ENCODE peak calls at places on chromosome 1, in nine cellular contexts. T, R, N, J, G, U, E, C and D are unnamed samples.

GRCh38 chr1:153395776-153396175 is 4.9 kb upstream of the S100A8 start:
- DNase-seq in E (no peak), J (no peak), U (no peak), T (no peak), R (no peak), N (no peak), G (no peak), C (no peak), D (no peak)

GRCh38 chr1:8107897-8108296 is 81.8 kb upstream of the ERRFI1 start:
- DNase-seq in T (no peak), N (no peak), G (no peak), E (no peak), U (no peak), R (no peak), C (no peak), J (no peak), D (no peak)

GRCh38 chr1:8122160-8122476 is 96.0 kb upstream of the ERRFI1 start:
- DNase-seq in T (no peak), J (no peak), G (no peak), C (no peak), R (peak), E (peak), N (peak), U (peak), D (no peak)

GRCh38 chr1:12409676-12410075 is 179.8 kb downstream of the VPS13D start:
- DNase-seq in C (no peak), U (no peak), R (no peak), J (no peak), G (no peak), T (no peak), E (no peak), N (peak), D (no peak)

GRCh38 chr1:49060766-49061165 is 284.1 kb upstream of the BEND5 start:
- DNase-seq in C (no peak), J (no peak), U (peak), G (no peak), E (no peak), R (no peak), N (no peak), T (no peak), D (no peak)

GRCh38 chr1:31755850-31756492 is 8.2 kb downstream of the ADGRB2 start:
- DNase-seq in E (no peak), J (no peak), N (no peak), R (no peak), T (no peak), U (no peak), G (no peak), C (no peak), D (no peak)

GRCh38 chr1:92747735-92748134 is 37.2 kb downstream of the EVI5 start:
- DNase-seq in U (peak), R (peak), E (peak), J (no peak), C (no peak), N (no peak), T (no peak), G (no peak), D (no peak)

GRCh38 chr1:234871710-234872262 is 256.9 kb downstream of the TOMM20 start:
- DNase-seq in R (no peak), J (no peak), E (peak), N (peak), G (no peak), T (peak), C (no peak), U (peak), D (no peak)

GRCh38 chr1:200041337-200042118 is 14.0 kb downstream of the NR5A2 start:
- DNase-seq in C (no peak), J (no peak), E (no peak), N (no peak), G (no peak), R (no peak), T (peak), U (no peak), D (no peak)

GRCh38 chr1:74426208-74426932 is 86.0 kb downstream of the LRRC53 start:
- DNase-seq in E (peak), R (no peak), J (no peak), C (no peak), U (no peak), G (no peak), N (no peak), T (no peak), D (no peak)

GRCh38 chr1:66003690-66004089 is 211.0 kb downstream of the PDE4B start:
- DNase-seq in R (no peak), U (no peak), N (no peak), E (no peak), T (no peak), J (no peak), C (no peak), G (no peak), D (no peak)

GRCh38 chr1:39326836-39327235 is 122.3 kb downstream of the MACF1 start:
- DNase-seq in R (no peak), N (no peak), J (no peak), T (no peak), G (no peak), C (no peak), U (peak), E (peak), D (no peak)

GRCh38 chr1:1924378-1924777 is 5.3 kb upstream of the TMEM52 start:
- DNase-seq in C (no peak), E (no peak), U (no peak), N (no peak), G (no peak), T (peak), R (no peak), J (no peak), D (no peak)

GRCh38 chr1:230425252-230426061 is 675 bp downstream of the PGBD5 start:
- DNase-seq in J (no peak), N (no peak), E (no peak), U (no peak), T (peak), G (no peak), C (no peak), R (no peak), D (no peak)

GRCh38 chr1:22814176-22815042 is 103.8 kb downstream of the EPHB2 start:
- DNase-seq in R (no peak), E (no peak), J (no peak), G (peak), N (no peak), T (no peak), U (no peak), C (no peak), D (peak)

GRCh38 chr1:151653397-151653796 is 41.5 kb downstream of the SNX27 start:
- DNase-seq in E (peak), J (no peak), G (peak), N (peak), T (no peak), R (no peak), C (no peak), U (peak), D (no peak)

GRCh38 chr1:185155600-185156320 is 993 bp downstream of the TRMT1L start:
- DNase-seq in N (peak), E (peak), T (peak), J (no peak), U (peak), C (no peak), G (peak), R (no peak), D (no peak)

GRCh38 chr1:177571485-177572076 is 398.3 kb downstream of the SEC16B start:
- DNase-seq in N (no peak), R (no peak), J (no peak), G (peak), T (no peak), C (no peak), E (no peak), U (peak), D (no peak)

GRCh38 chr1:53325326-53326087 is 2.4 kb downstream of the LRP8 start:
- DNase-seq in G (no peak), J (no peak), E (no peak), N (no peak), C (no peak), T (no peak), R (no peak), U (no peak), D (no peak)

GRCh38 chr1:117695796-117696505 is 90.1 kb downstream of the TENT5C start:
- DNase-seq in G (peak), E (peak), R (no peak), C (no peak), J (no peak), T (no peak), N (peak), U (peak), D (no peak)

GRCh38 chr1:111141803-111142202 is 1.8 kb downstream of the CEPT1 start:
- DNase-seq in R (peak), C (no peak), U (no peak), G (no peak), N (no peak), T (no peak), J (no peak), E (no peak), D (no peak)

GRCh38 chr1:111139956-111140679 is at the start of the genes CEPT1 and DRAM2:
- DNase-seq in T (peak), J (peak), N (peak), C (peak), R (peak), E (peak), U (peak), G (peak), D (peak)

GRCh38 chr1:111142358-111142975 is 2.4 kb downstream of the CEPT1 start:
- DNase-seq in G (no peak), E (no peak), R (no peak), T (peak), N (no peak), C (no peak), J (no peak), U (no peak), D (no peak)

GRCh38 chr1:111140680-111140967 is 601 bp downstream of the CEPT1 start:
- DNase-seq in U (peak), G (peak), C (peak), E (peak), T (peak), R (peak), N (peak), J (no peak), D (no peak)

DNA sequence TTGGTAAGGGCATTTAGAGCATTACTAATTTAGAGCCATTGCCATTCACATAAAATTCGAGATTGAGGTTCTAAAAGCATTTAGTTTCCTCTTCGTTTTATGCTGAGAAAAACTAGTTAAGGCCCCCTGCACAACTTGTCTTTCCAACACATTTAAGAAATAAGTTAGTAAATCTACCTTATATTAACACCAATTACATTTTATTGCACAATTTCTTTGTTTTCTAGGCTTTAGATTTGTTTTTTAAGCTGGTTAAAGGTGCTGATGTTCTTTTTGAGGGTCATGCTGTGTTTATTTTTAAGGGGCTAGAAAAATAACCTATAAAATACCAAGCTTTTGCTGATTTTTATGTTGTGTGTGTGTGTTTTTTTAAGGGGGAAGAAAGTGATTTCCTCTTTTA is 1.2 kb downstream of the CEPT1 start:
- DNase-seq in E (no peak), R (no peak), T (no peak), U (no peak), J (no peak), G (no peak), C (no peak), N (no peak), D (no peak)
- H3K4me3 ChIP-seq in E (peak), R (peak), T (peak), U (peak), J (peak), G (peak), C (peak), N (peak), D (peak)

GRCh38 chr1:10824821-10825540 is 28.5 kb upstream of the CASZ1 start:
- DNase-seq in T (no peak), C (peak), J (no peak), R (no peak), U (peak), N (peak), G (peak), E (peak), D (no peak)
- TF ChIP-seq CTCF in T (no peak), C (no peak), J (no peak), R (no peak), U (no peak), N (no peak), G (no peak), E (no peak), D (no peak)

GRCh38 chr1:156707027-156707426 is 1.6 kb upstream of the CRABP2 start:
- DNase-seq in R (no peak), G (no peak), J (no peak), C (no peak), U (no peak), E (no peak), N (no peak), T (no peak), D (no peak)
- H3K4me3 ChIP-seq in R (no peak), G (peak), J (peak), C (no peak), U (no peak), E (no peak), N (no peak), T (peak), D (no peak)

GRCh38 chr1:174297351-174297750 is 138.0 kb downstream of the RABGAP1L start:
- DNase-seq in U (no peak), J (no peak), N (no peak), T (peak), R (no peak), E (no peak), G (no peak), C (no peak), D (no peak)
- TF ChIP-seq CTCF in U (no peak), J (no peak), N (peak), T (peak), R (no peak), E (no peak), G (no peak), C (no peak), D (no peak)

DNA sequence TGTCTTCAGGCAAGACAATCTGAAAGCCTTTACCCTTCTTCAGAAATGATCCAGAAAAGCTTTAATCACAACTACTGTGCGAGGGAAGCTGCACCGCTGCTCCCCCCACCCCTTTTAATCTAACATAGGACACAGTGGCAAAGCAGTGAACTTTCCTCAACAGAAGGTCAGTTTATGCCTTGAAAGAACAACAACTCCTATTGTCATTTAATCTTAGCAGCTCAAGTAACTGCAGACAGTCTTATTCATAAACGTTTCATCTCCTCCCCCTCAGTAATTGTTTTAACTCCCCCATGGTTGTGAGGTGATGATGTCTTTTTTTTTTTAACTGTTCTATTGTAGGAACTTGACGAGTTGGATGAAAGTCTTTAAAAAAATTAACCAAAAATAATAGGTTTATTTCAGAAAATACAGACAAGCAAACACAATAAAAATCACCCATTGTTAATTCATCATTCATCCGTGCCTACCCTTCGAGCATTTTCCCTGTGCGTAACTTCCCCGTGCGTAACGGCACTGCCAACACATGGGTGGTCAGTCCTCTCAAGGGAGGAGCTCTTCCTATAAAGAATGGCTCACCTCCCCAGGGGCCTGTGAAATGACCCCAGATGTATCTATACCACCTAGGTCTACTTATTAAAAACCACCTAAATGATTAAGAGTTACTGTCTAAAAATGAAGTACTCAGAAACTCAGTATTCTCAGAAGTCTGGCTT is 3.3 kb upstream of the ADAR start:
- DNase-seq in U (peak), N (no peak), E (no peak), R (no peak), G (no peak), J (no peak), C (no peak), T (peak), D (no peak)
- H3K4me3 ChIP-seq in U (no peak), N (no peak), E (no peak), R (no peak), G (no peak), J (no peak), C (no peak), T (peak), D (no peak)

GRCh38 chr1:94688646-94689045 is 131.5 kb upstream of the SLC44A3 start:
- DNase-seq in U (no peak), J (no peak), N (no peak), R (no peak), E (no peak), T (peak), C (no peak), G (no peak), D (no peak)

GRCh38 chr1:94690033-94690712 is 130.0 kb upstream of the SLC44A3 start:
- DNase-seq in R (no peak), J (no peak), C (no peak), E (peak), N (no peak), U (peak), T (no peak), G (peak), D (no peak)

GRCh38 chr1:94694234-94694915 is 125.8 kb upstream of the SLC44A3 start:
- DNase-seq in E (no peak), T (no peak), C (no peak), N (no peak), J (no peak), G (no peak), R (no peak), U (no peak), D (no peak)

GRCh38 chr1:94693435-94693834 is 126.7 kb upstream of the SLC44A3 start:
- DNase-seq in G (no peak), T (no peak), R (no peak), J (no peak), U (no peak), E (no peak), N (no peak), C (no peak), D (no peak)

DNA sequence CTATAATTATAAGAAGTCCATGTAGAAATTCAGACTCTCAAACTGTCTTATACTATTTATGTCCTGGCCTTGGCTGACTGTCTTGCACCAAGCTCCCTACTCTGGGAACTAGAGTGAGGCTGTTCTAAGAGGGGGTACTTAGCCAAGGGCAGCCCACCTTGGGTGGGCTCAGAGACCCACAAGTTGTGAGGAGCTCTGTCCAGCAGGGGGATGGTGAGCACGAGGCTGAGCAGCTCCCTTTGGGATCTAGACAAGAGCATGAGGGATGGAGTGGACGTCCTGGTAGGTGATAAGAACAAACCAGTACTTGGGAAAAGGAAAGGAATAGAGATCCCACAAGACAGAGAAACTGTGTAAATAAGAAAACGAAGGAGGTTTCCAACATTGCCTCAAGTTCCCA is 127.1 kb upstream of the SLC44A3 start:
- DNase-seq in N (no peak), C (no peak), E (no peak), R (no peak), T (peak), U (no peak), G (no peak), J (no peak), D (no peak)
- TF ChIP-seq CTCF in N (peak), C (no peak), E (no peak), R (no peak), T (peak), U (no peak), G (no peak), J (no peak), D (no peak)